ENCODE peak calls at places on chromosomes 5 and 9, in four cellular contexts. One of them, this sample, is unnamed. For H3K9me3, the result is how much of the 10 kb centered on the place peaks cover.

GRCh38 chr9:87793292-87793691 is 67.4 kb downstream of the CTSL start:
- DNase-seq in Peyer's patch: no peak
- DNase-seq in CD4-positive, alpha-beta T cell: no peak
- DNase-seq in DND-41: no peak
- DNase-seq in this sample: no peak

GRCh38 chr5:27906481-27906880 is 868.1 kb upstream of the CDH9 start:
- DNase-seq in Peyer's patch: no peak
- DNase-seq in DND-41: no peak
- DNase-seq in CD4-positive, alpha-beta T cell: no peak
- DNase-seq in this sample: no peak

GRCh38 chr9:116555556-116556180 is 131.4 kb upstream of the TRIM32 start:
- DNase-seq in Peyer's patch: no peak
- DNase-seq in CD4-positive, alpha-beta T cell: no peak
- DNase-seq in DND-41: no peak
- DNase-seq in this sample: no peak

GRCh38 chr5:143054480-143054941 is 284.3 kb downstream of the ARHGAP26 start:
- DNase-seq in DND-41: no peak
- DNase-seq in CD4-positive, alpha-beta T cell: no peak
- DNase-seq in Peyer's patch: no peak
- DNase-seq in this sample: no peak

GRCh38 chr9:6080154-6080716 is 64.8 kb upstream of the RANBP6 start:
- DNase-seq in CD4-positive, alpha-beta T cell: peak
- DNase-seq in Peyer's patch: peak
- DNase-seq in DND-41: peak
- DNase-seq in this sample: peak

GRCh38 chr9:92534199-92535159 is 1.3 kb downstream of the ECM2 start:
- DNase-seq in DND-41: no peak
- DNase-seq in Peyer's patch: no peak
- DNase-seq in CD4-positive, alpha-beta T cell: no peak
- DNase-seq in this sample: no peak

GRCh38 chr5:132746592-132747063 is 598 bp upstream of the CCNI2 start:
- DNase-seq in DND-41: no peak
- DNase-seq in Peyer's patch: peak
- DNase-seq in CD4-positive, alpha-beta T cell: no peak
- DNase-seq in this sample: no peak

GRCh38 chr5:64229163-64229774 is 63.6 kb downstream of the RNF180 start:
- DNase-seq in DND-41: no peak
- DNase-seq in CD4-positive, alpha-beta T cell: no peak
- DNase-seq in Peyer's patch: no peak
- DNase-seq in this sample: peak

GRCh38 chr9:16689352-16689938 is 181.0 kb downstream of the BNC2 start:
- DNase-seq in DND-41: no peak
- DNase-seq in CD4-positive, alpha-beta T cell: no peak
- DNase-seq in Peyer's patch: no peak
- DNase-seq in this sample: no peak

GRCh38 chr9:113929634-113930092 is 53.6 kb downstream of the ZNF618 start:
- DNase-seq in CD4-positive, alpha-beta T cell: no peak
- DNase-seq in DND-41: no peak
- DNase-seq in Peyer's patch: no peak
- DNase-seq in this sample: no peak
- H3K9me3 ChIP-seq in CD4-positive, alpha-beta T cell: under half
- H3K9me3 ChIP-seq in DND-41: under half
- H3K9me3 ChIP-seq in Peyer's patch: under half
- H3K9me3 ChIP-seq in this sample: under half

GRCh38 chr9:96762562-96762961 is 15.3 kb downstream of the ZNF510 start:
- DNase-seq in DND-41: no peak
- DNase-seq in CD4-positive, alpha-beta T cell: no peak
- DNase-seq in Peyer's patch: no peak
- DNase-seq in this sample: no peak

GRCh38 chr9:96758845-96759673 is 18.8 kb downstream of the ZNF510 start:
- DNase-seq in DND-41: no peak
- DNase-seq in CD4-positive, alpha-beta T cell: no peak
- DNase-seq in Peyer's patch: no peak
- DNase-seq in this sample: no peak
- H3K9me3 ChIP-seq in DND-41: half or more
- H3K9me3 ChIP-seq in CD4-positive, alpha-beta T cell: half or more
- H3K9me3 ChIP-seq in Peyer's patch: under half
- H3K9me3 ChIP-seq in this sample: under half

GRCh38 chr5:17256171-17256570 is 38.7 kb downstream of the BASP1 start:
- DNase-seq in Peyer's patch: no peak
- DNase-seq in DND-41: no peak
- DNase-seq in CD4-positive, alpha-beta T cell: no peak
- DNase-seq in this sample: no peak

GRCh38 chr5:17255471-17256016 is 38.1 kb downstream of the BASP1 start:
- DNase-seq in DND-41: no peak
- DNase-seq in Peyer's patch: no peak
- DNase-seq in CD4-positive, alpha-beta T cell: no peak
- DNase-seq in this sample: no peak

GRCh38 chr5:17257705-17258273 is 40.4 kb downstream of the BASP1 start:
- DNase-seq in Peyer's patch: no peak
- DNase-seq in DND-41: no peak
- DNase-seq in CD4-positive, alpha-beta T cell: no peak
- DNase-seq in this sample: no peak

GRCh38 chr5:17258429-17258828 is 41.0 kb downstream of the BASP1 start:
- DNase-seq in DND-41: no peak
- DNase-seq in Peyer's patch: no peak
- DNase-seq in CD4-positive, alpha-beta T cell: no peak
- DNase-seq in this sample: no peak

GRCh38 chr5:17256839-17257238 is 39.4 kb downstream of the BASP1 start:
- DNase-seq in Peyer's patch: no peak
- DNase-seq in DND-41: no peak
- DNase-seq in CD4-positive, alpha-beta T cell: no peak
- DNase-seq in this sample: no peak
- H3K9me3 ChIP-seq in Peyer's patch: under half
- H3K9me3 ChIP-seq in DND-41: under half
- H3K9me3 ChIP-seq in CD4-positive, alpha-beta T cell: under half
- H3K9me3 ChIP-seq in this sample: under half

DNA sequence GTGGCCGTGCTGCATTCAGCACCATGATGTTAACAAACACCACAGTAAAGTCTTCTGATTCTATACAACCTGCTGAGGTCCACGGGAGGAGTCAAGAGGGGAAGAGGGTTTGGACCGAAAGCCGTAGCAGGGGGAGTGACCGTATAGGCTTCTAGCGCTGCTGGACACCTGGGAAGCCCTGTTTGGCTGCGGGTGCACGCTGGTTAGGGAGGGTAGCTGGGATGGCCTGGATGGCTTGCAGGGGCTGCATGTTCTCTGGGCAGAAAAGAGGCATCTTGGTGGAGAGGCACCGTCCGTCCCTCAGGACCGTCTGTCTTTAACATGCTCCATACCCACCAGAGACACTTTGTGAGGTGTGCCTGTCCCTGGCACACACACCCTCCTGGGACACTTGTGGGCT is 251.0 kb upstream of the IRX1 start:
- DNase-seq in Peyer's patch: no peak
- DNase-seq in DND-41: no peak
- DNase-seq in CD4-positive, alpha-beta T cell: no peak
- DNase-seq in this sample: no peak
- H3K9me3 ChIP-seq in Peyer's patch: under half
- H3K9me3 ChIP-seq in DND-41: under half
- H3K9me3 ChIP-seq in CD4-positive, alpha-beta T cell: under half
- H3K9me3 ChIP-seq in this sample: under half

GRCh38 chr5:150931368-150931965 is 26.7 kb upstream of the ZNF300 start:
- DNase-seq in DND-41: no peak
- DNase-seq in Peyer's patch: no peak
- DNase-seq in CD4-positive, alpha-beta T cell: no peak
- DNase-seq in this sample: no peak
- H3K9me3 ChIP-seq in DND-41: under half
- H3K9me3 ChIP-seq in Peyer's patch: under half
- H3K9me3 ChIP-seq in CD4-positive, alpha-beta T cell: half or more
- H3K9me3 ChIP-seq in this sample: under half

This sample was measured in HAP-1.